ENCODE peak calls at places on chromosomes 16 and 17, in six cellular contexts. L is IMR-90, X is H1, M is mesenchymal stem cell, D is trophoblast cell, R is neuronal stem cell. B is an unnamed sample.

GRCh38 chr16:5633845-5634440 is 536.3 kb upstream of the EEF2KMT start:
- DNase-seq in M (no peak), R (peak), X (no peak), D (no peak), L (peak), B (no peak)

GRCh38 chr17:19310151-19310550 is 52.4 kb downstream of the B9D1 start:
- DNase-seq in L (no peak), D (no peak), R (no peak), X (no peak), M (no peak), B (no peak)

GRCh38 chr17:41792835-41793748 is 6.6 kb upstream of the JUP start:
- DNase-seq in L (peak), R (no peak), M (peak), D (peak), X (no peak), B (peak)

GRCh38 chr16:6016530-6017184 is 919.1 kb upstream of the EEF2KMT start:
- DNase-seq in M (no peak), L (no peak), X (no peak), D (no peak), R (peak), B (peak)

GRCh38 chr17:8005951-8006730 is 3.7 kb downstream of the GUCY2D start:
- DNase-seq in X (no peak), M (no peak), L (no peak), D (no peak), R (no peak), B (no peak)

GRCh38 chr16:59305850-59306249 is 571.7 kb upstream of the GOT2 start:
- DNase-seq in M (no peak), L (no peak), D (no peak), X (no peak), R (no peak), B (no peak)

GRCh38 chr17:81478119-81478518 is 34.5 kb downstream of the ACTG1 start:
- DNase-seq in X (no peak), M (no peak), R (no peak), L (no peak), D (no peak), B (no peak)

GRCh38 chr17:74542166-74542565 is 3.7 kb downstream of the CD300C start:
- DNase-seq in R (no peak), X (no peak), D (no peak), L (no peak), M (no peak), B (no peak)

GRCh38 chr17:7260601-7261376 is 1.5 kb downstream of the CLDN7 start:
- DNase-seq in R (no peak), M (no peak), X (no peak), L (no peak), D (peak), B (peak)

GRCh38 chr17:60364006-60364405 is 27.9 kb downstream of the USP32 start:
- DNase-seq in X (no peak), R (no peak), L (no peak), M (no peak), D (no peak), B (no peak)

GRCh38 chr16:14286381-14287230 is 215.5 kb downstream of the MRTFB start:
- DNase-seq in R (no peak), X (no peak), M (no peak), D (no peak), L (no peak), B (peak)

GRCh38 chr17:41522301-41523224 is 3.9 kb upstream of the KRT15 start:
- DNase-seq in R (no peak), L (no peak), X (no peak), M (no peak), D (peak), B (no peak)

GRCh38 chr17:18235743-18236256 is 10.4 kb downstream of the LLGL1 start:
- DNase-seq in X (no peak), R (no peak), M (peak), D (no peak), L (peak), B (no peak)

GRCh38 chr16:50399411-50399810 is 30.6 kb upstream of the BRD7 start:
- DNase-seq in X (no peak), M (no peak), R (no peak), L (no peak), D (no peak), B (no peak)

GRCh38 chr16:85615014-85615851 is 2.1 kb downstream of the GSE1 start:
- DNase-seq in X (no peak), R (peak), L (no peak), M (peak), D (peak), B (peak)

GRCh38 chr17:74691151-74691550 is 21.6 kb downstream of the CD300LF start:
- DNase-seq in M (no peak), L (no peak), X (no peak), R (no peak), D (no peak), B (no peak)

GRCh38 chr16:730666-731509 is 4.0 kb downstream of the HAGHL start:
- DNase-seq in M (no peak), R (no peak), D (no peak), L (no peak), X (no peak), B (no peak)

GRCh38 chr16:66469291-66469931 is 42.3 kb downstream of the BEAN1 start:
- DNase-seq in L (no peak), R (no peak), M (no peak), D (no peak), X (no peak), B (no peak)

GRCh38 chr17:75566456-75567233 is 21.0 kb upstream of the MYO15B start:
- DNase-seq in D (no peak), X (no peak), R (no peak), L (no peak), M (no peak), B (no peak)

GRCh38 chr17:41322264-41322902 is 6.9 kb upstream of the KRTAP17-1 start:
- DNase-seq in X (no peak), L (peak), R (peak), D (no peak), M (peak), B (no peak)

GRCh38 chr16:68732068-68732680 is 4.9 kb upstream of the CDH1 start:
- DNase-seq in M (no peak), D (peak), R (no peak), X (no peak), L (no peak), B (peak)

GRCh38 chr16:15682105-15682570 is 32.1 kb downstream of the NDE1 start:
- DNase-seq in L (peak), R (peak), D (peak), X (no peak), M (peak), B (peak)

GRCh38 chr17:6137716-6138502 is 67.7 kb downstream of the WSCD1 start:
- DNase-seq in R (no peak), L (no peak), D (no peak), X (no peak), M (no peak), B (no peak)

GRCh38 chr17:6135996-6136395 is 65.8 kb downstream of the WSCD1 start:
- DNase-seq in M (no peak), R (no peak), D (no peak), X (no peak), L (no peak), B (no peak)

GRCh38 chr17:6140188-6140587 is 70.0 kb downstream of the WSCD1 start:
- DNase-seq in X (no peak), R (no peak), L (no peak), M (no peak), D (no peak), B (no peak)

GRCh38 chr17:6139447-6139832 is 69.3 kb downstream of the WSCD1 start:
- DNase-seq in X (no peak), R (no peak), D (no peak), M (no peak), L (no peak), B (no peak)

DNA sequence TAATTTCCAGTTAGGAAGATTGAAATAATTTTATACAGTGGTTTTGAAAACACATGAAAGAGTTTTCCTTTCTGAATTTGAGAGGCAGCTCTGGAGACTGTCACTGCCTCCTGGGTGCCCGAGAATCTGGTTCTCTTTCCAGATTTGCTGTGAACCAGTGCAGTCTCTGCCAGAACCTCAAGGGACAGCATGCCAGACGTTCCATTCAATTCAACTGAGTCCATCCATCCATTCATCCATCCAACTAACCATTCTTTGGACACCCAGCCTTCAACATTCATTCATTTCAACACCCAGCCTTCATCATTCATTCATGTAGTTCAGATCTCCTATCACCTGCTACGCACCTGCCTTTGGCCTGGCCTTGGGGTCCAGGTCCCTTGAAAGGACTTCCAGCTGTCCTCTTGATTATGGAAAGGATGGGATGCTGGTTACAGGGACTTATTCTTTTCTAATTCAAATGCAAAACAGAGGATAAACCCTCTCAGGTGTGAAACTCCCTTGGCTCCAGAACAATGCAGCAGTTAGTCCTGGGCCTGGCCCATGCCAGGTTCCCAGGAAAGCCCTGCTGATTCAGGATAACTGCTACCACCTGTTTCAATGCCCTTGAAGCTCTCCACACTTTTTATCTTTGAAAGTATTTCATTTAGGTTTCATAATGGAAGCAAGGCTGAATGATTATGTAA is 68.7 kb downstream of the WSCD1 start:
- DNase-seq in D (no peak), X (peak), L (no peak), M (no peak), R (no peak), B (peak)
- H2BK5ac ChIP-seq in D (no peak), X (peak), L (no peak), M (no peak), R (no peak), B (no peak)

GRCh38 chr16:87353613-87354012 is 30.0 kb downstream of the FBXO31 start:
- DNase-seq in R (no peak), D (no peak), L (no peak), M (no peak), X (no peak), B (no peak)
- H3K14ac ChIP-seq in R (no peak), D (no peak), L (no peak), M (no peak), X (no peak), B (no peak)

GRCh38 chr17:59361916-59362810 is 30.7 kb downstream of the YPEL2 start:
- DNase-seq in X (no peak), D (no peak), M (peak), L (peak), R (no peak), B (no peak)

GRCh38 chr17:59361386-59361785 is 29.9 kb downstream of the YPEL2 start:
- DNase-seq in D (peak), R (no peak), L (peak), X (no peak), M (peak), B (no peak)

GRCh38 chr17:59366040-59366757 is 34.7 kb downstream of the YPEL2 start:
- DNase-seq in M (peak), R (peak), L (no peak), D (no peak), X (peak), B (peak)

GRCh38 chr17:59365383-59365981 is 34.0 kb downstream of the YPEL2 start:
- DNase-seq in X (no peak), D (no peak), L (no peak), M (no peak), R (peak), B (no peak)

DNA sequence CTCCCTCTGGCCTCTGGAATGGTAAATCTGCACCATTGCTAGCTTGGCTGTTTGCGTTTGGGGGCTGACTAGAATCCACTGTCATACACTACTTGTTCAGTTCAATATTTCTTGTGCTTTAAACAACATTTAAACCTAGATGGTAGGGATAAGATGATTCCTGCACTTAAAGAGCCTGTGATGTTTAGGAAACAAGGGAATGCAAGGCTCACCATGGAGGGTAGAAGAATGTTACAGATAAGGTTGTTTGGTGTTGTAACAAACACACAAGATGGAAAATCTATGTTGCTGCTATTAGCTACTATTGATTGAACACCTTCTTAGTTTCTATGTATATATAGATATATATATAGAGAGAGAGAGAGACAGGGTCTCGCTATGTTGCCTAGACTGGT is 31.4 kb downstream of the YPEL2 start:
- DNase-seq in L (no peak), M (no peak), R (no peak), X (no peak), D (no peak), B (no peak)
- H2BK5ac ChIP-seq in L (peak), M (no peak), R (no peak), X (no peak), D (no peak), B (no peak)

GRCh38 chr16:71287903-71288302 is 1.3 kb downstream of the CMTR2 start:
- DNase-seq in R (no peak), M (no peak), D (no peak), X (no peak), L (no peak), B (no peak)

GRCh38 chr16:71288570-71288889 is 672 bp downstream of the CMTR2 start:
- DNase-seq in M (no peak), D (no peak), X (no peak), L (peak), R (no peak), B (no peak)

GRCh38 chr16:71289732-71290062 is 495 bp upstream of the CMTR2 start:
- DNase-seq in M (no peak), L (no peak), R (no peak), X (no peak), D (no peak), B (no peak)

GRCh38 chr16:71287454-71287853 is 1.7 kb downstream of the CMTR2 start:
- DNase-seq in X (no peak), D (no peak), M (no peak), R (no peak), L (no peak), B (no peak)

DNA sequence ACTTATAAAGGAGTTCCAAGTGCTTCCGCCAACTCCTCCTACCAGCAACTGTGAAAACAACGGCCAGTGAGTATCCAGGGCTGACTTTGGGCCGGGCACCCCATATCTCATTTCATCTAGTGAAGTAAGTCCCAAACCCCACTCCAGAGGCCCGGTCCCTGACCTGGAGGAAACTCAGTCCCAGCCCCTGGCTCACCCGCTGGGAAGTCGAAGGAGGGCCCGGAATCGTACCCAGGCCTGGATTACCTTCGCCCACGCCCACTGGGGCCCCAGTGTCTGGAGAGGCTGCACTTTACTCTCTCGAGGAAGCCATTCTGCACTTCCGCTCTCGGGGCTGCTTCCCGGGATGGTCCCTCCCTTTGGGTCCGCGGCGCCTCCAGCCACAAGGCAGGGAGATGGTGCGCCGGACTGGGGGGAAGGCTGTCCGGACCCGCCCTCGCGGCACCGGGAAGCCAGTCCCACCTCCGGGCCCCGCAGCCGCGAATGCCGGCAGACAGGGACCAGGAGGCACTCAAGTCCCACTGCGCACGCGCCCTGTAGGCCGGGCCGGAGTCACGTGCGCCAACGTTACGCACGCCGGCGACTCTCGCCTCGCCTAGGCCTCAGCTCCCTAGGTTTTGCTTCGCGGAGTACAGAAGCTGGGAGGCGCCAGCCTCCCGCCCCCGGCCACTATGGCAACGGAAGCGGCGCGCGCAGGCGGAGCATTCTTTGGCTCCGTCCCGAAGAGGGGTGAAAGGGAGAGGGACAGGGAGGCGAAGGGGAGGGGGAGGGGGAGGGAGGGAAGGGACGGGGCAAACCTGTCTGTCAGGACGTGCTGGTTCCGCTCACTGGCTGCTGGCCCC is at the start of gene CMTR2:
- DNase-seq in X (peak), D (peak), R (peak), M (peak), L (peak), B (peak)
- H3K14ac ChIP-seq in X (no peak), D (peak), R (peak), M (peak), L (peak), B (peak)

GRCh38 chr16:89686520-89687091 is at the start of gene CDK10:
- DNase-seq in L (peak), R (peak), D (peak), X (no peak), M (peak), B (peak)
- H2BK5ac ChIP-seq in L (peak), R (peak), D (peak), X (peak), M (peak), B (no peak)